ENCODE peak calls at places on chromosomes 2 and 18, in ten cellular contexts. F, U, L, A, Z, T, E, Y, P and H are unnamed samples.

GRCh38 chr2:9330639-9331270 is 92.6 kb downstream of the ITGB1BP1 start:
- DNase-seq in F (no peak), U (no peak), L (no peak), A (no peak), Z (no peak), T (no peak), E (no peak), Y (no peak), P (no peak), H (no peak)

GRCh38 chr2:140876015-140876414 is 1254.8 kb downstream of the LRP1B start:
- DNase-seq in F (no peak), U (no peak), L (no peak), A (no peak), Z (no peak), T (no peak), E (no peak), Y (no peak), P (no peak), H (no peak)

GRCh38 chr18:48274301-48274700 is 134.9 kb downstream of the ZBTB7C start:
- DNase-seq in F (no peak), U (no peak), L (no peak), A (no peak), Z (no peak), T (no peak), E (no peak), Y (no peak), P (no peak), H (no peak)

GRCh38 chr2:127945281-127945680 is 59.5 kb upstream of the AMMECR1L start:
- DNase-seq in F (no peak), U (no peak), L (no peak), A (no peak), Z (no peak), T (no peak), E (no peak), Y (no peak), P (no peak), H (no peak)

GRCh38 chr2:4914551-4914950 is 777.6 kb upstream of the SOX11 start:
- DNase-seq in F (peak; percentile 15), U (no peak), L (no peak), A (peak; percentile 2), Z (no peak), T (no peak), E (no peak), Y (no peak), P (no peak), H (no peak)

GRCh38 chr2:121888189-121888557 is 132.7 kb downstream of the TSN start:
- DNase-seq in F (no peak), U (no peak), L (no peak), A (no peak), Z (no peak), T (no peak), E (no peak), Y (no peak), P (no peak), H (no peak)

GRCh38 chr2:79005211-79005610 is 20.3 kb upstream of the REG3G start:
- DNase-seq in F (no peak), U (no peak), L (no peak), A (no peak), Z (no peak), T (no peak), E (no peak), Y (no peak), P (no peak), H (no peak)

GRCh38 chr2:239790313-239790712 is 234.8 kb downstream of the NDUFA10 start:
- DNase-seq in F (no peak), U (no peak), L (no peak), A (no peak), Z (no peak), T (no peak), E (peak; percentile 21), Y (no peak), P (no peak), H (no peak)

GRCh38 chr2:67311536-67311935 is 85.6 kb upstream of the ETAA1 start:
- DNase-seq in F (peak; percentile 31), U (no peak), L (peak; percentile 70), A (peak; percentile 91), Z (no peak), T (no peak), E (no peak), Y (no peak), P (peak; percentile 71), H (peak; percentile 42)

GRCh38 chr2:72166281-72166680 is 18.6 kb upstream of the CYP26B1 start:
- DNase-seq in F (no peak), U (no peak), L (no peak), A (no peak), Z (no peak), T (no peak), E (no peak), Y (no peak), P (no peak), H (no peak)

DNA sequence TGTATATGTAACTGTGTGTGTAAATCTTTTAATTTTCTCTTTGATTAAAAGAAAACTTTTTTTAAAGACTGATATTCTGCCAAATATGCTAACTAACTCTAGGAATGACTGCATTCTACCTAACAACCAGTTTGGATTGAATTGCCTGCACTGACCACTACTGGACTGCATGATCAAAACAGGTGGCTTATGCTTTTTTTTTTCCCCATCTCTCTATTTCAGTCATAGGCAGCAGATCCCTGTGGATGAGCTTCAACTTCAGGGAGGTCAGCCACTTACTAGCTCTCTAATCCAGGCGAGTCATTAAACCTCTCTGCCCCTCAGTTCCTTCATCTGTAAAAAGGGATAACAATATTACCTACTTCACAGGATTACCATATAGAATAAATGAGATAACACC is 138.6 kb upstream of the SERTAD2 start:
- DNase-seq in F (no peak), U (no peak), L (no peak), A (no peak), Z (no peak), T (no peak), E (no peak), Y (no peak), P (no peak), H (no peak)
- TF ChIP-seq CTCF in F (peak; percentile 19), U (no peak), L (peak; percentile 2), A (no peak), Z (no peak), T (no peak), E (no peak), Y (no peak), P (peak; percentile 7), H (no peak)

DNA sequence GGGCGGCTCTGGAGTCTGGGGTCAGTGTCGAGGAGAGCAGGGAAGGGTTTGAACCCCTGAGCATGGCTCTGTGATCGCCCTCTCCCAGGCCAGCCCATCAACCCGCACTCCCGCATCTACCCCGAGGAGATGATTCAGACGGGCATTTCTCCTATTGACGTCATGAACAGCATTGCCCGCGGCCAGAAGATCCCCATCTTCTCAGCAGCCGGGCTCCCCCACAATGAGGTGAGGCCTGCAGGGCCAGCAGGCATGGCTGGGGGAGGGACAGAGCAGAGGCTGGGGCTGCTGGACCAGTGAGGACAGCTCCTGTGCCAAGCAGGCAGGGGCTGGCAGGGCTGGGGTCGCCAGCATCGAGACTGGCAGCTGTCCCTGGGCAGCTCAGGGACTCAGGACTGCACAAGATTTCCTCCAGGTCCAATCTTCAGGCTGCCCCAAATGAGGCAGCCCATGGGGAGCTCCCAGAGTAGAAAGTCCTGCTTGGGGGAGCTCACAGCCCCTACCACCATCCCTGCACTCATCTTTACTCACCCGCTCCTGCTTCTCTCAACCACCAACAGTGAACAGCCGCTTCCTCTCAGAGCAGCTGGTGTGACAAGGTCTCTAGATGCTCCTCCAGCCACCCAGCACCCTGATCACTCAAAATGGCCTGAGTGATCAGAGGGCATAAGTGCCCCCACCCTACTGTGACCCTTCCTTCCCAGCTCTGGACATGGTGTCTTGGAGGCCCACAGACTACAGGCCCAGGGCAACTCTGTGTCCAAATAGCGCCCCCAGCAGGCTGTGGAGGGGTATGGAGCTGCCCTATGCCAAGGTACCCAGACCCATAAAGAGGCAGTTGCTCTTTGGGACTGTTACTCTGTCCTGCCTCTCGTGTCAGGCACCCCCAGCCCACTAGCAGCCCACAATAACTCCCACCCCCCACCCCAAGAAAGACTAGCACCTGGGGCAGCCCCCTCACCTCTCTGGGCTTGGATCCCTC is 18.3 kb upstream of the ANKRD53 start:
- DNase-seq in F (no peak), U (no peak), L (no peak), A (no peak), Z (no peak), T (peak; percentile 14), E (peak; percentile 30), Y (no peak), P (no peak), H (no peak)
- TF ChIP-seq CTCF in F (no peak), U (no peak), L (peak; percentile 4), A (no peak), Z (no peak), T (no peak), E (peak; percentile 20), Y (peak; percentile 44), P (peak; percentile 58), H (peak; percentile 17)

DNA sequence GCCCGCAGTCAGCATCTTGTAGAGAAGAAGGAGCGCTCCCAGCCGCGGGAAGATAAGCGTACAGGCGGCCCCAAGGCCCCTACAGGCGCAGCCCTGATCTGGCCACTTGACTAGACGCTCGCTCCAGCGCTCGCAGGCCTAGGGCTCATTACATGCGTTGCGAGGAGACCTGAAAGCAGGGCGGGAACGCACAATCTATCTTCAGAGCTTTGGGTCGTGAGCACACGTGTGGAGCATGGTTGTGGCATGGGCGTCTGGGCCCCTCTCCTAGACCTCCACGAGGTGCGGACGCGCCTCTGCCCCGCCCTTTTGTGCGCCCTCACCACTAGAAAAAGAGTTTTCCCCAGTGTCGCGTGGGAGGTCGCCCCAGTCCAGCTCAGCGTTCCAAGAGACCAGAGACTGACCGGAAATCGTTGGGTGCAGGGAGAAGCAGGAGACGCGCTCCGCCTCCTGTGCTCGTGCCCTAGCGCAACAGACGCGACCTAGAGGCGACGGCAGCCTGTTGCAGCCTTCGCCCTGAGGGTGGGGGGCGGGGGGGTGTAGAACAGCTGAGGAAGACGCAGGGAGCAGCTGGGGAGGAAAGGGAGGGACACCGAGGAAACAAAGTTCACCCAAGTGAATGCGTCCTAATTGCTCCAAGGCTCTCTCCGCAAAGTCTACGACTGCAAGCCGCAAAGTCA is 12.6 kb downstream of the NR4A2 start:
- DNase-seq in F (no peak), U (no peak), L (no peak), A (peak; percentile 17), Z (no peak), T (no peak), E (no peak), Y (no peak), P (no peak), H (no peak)
- TF ChIP-seq CTCF in F (no peak), U (peak; percentile 6), L (no peak), A (no peak), Z (no peak), T (no peak), E (no peak), Y (no peak), P (peak; percentile 15), H (peak; percentile 6)

DNA sequence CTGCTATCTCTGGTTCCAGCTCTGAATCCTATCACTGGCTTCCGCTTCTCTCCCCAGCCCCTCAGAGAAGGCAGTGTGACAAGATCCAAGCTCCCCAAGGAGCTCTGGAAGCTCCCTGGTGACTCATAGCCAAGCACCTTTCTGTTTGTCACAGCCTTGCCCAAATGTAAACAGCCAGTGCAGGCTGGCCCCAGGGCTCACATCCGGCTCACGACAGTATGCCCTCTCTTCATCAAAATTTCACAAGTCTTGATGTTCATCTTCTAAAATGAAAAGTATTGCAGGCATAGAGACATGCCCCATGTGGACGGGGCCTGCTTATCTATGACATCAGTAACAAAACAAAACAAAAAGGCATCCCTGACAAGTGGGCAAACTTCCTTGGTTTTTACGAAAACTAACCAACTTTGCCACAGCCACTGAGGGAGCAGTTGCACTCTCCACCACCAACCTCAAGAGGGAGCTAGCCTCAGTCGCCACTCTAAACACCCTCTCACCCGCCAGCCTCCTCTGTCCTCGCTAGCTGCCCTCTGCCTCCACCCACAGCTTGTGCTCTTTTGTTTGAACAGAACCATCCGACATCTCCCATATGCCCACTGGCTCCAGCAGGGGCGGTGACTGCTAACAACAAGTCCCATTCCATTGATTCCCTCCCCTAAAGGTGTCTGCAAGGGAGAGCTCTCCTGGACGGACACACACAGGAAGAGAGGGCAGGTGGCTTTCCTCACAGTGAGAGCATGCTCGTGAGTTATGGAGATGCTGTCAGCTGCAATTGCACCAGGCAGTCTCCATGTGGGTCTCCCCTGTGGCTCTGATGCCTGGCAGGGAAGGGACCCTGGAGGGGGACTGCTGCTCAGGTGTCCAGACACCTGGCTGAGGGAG is 71.0 kb upstream of the DAPL1 start:
- DNase-seq in F (no peak), U (no peak), L (no peak), A (no peak), Z (no peak), T (no peak), E (no peak), Y (peak; percentile 38), P (no peak), H (no peak)
- TF ChIP-seq CTCF in F (peak; percentile 5), U (no peak), L (peak; percentile 12), A (no peak), Z (peak; percentile 43), T (no peak), E (no peak), Y (peak; percentile 64), P (peak; percentile 57), H (no peak)